ENCODE peak calls at places on chromosomes 3 and 15, in four cellular contexts. Z, T, D and X are unnamed samples.

GRCh38 chr3:50169232-50169631 is 14.1 kb downstream of the SEMA3F start:
- DNase-seq in Z (no peak), T (no peak), D (no peak), X (no peak)

GRCh38 chr3:190205739-190206138 is 85.0 kb upstream of the P3H2 start:
- DNase-seq in Z (no peak), T (peak; percentile 92), D (no peak), X (peak; percentile 74)

GRCh38 chr3:167733961-167734497 is 663 bp downstream of the PDCD10 start:
- DNase-seq in Z (no peak), T (peak; percentile 3), D (no peak), X (peak; percentile 59)

GRCh38 chr3:40930131-40930538 is 269.2 kb upstream of the CTNNB1 start:
- DNase-seq in Z (no peak), T (no peak), D (no peak), X (peak; percentile 21)

GRCh38 chr3:72186485-72186864 is 401.5 kb upstream of the PROK2 start:
- DNase-seq in Z (no peak), T (peak; percentile 60), D (no peak), X (peak; percentile 18)

GRCh38 chr3:174216948-174217718 is 642.0 kb upstream of the NAALADL2 start:
- DNase-seq in Z (no peak), T (no peak), D (no peak), X (no peak)

GRCh38 chr15:73388256-73388781 is 19.6 kb upstream of the HCN4 start:
- DNase-seq in Z (no peak), T (peak; percentile 68), D (peak; percentile 56), X (peak; percentile 86)

GRCh38 chr15:93152951-93153350 is 63.9 kb upstream of the RGMA start:
- DNase-seq in Z (no peak), T (no peak), D (no peak), X (no peak)

GRCh38 chr3:51045006-51045405 is 340.1 kb upstream of the MANF start:
- DNase-seq in Z (no peak), T (no peak), D (no peak), X (no peak)

GRCh38 chr3:106610362-106610997 is 741.7 kb upstream of the CBLB start:
- DNase-seq in Z (no peak), T (peak; percentile 53), D (no peak), X (no peak)

GRCh38 chr15:86489992-86490391 is 410.3 kb downstream of the AGBL1 start:
- DNase-seq in Z (no peak), T (no peak), D (no peak), X (no peak)

GRCh38 chr3:81823882-81824395 is 62.5 kb upstream of the GBE1 start:
- DNase-seq in Z (no peak), T (no peak), D (no peak), X (peak; percentile 5)

DNA sequence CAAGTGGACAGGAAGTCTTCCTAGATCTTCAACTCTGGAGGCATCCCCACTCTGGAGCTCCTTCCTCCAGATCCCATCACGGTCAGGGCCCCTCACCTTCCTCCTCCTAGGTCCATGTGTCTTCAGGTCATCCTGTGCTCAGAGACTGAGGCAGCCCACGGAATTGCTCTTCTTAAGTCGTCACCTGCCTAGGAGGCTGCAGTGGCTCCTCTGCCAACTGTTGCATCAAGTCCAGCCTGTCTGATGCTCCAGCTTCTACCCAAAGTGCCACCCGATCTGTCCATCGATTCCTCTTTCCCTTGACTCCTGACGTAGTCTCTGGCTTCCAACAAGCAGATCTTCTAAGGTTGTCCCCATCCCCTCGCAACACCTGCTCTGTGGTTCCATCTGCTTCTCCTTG is 191.0 kb downstream of the SLCO3A1 start:
- DNase-seq in Z (no peak), T (no peak), D (no peak), X (no peak)
- H3K4ac ChIP-seq in Z (no peak overlapping the region), T (no peak overlapping the region), D (no peak overlapping the region), X (no peak overlapping the region)

GRCh38 chr3:58173029-58173669 is 37.6 kb downstream of the DNASE1L3 start:
- DNase-seq in Z (no peak), T (no peak), D (no peak), X (no peak)
- H3K9ac ChIP-seq in Z (no peak overlapping the region), T (no peak overlapping the region), D (no peak overlapping the region), X (no peak overlapping the region)

GRCh38 chr3:32868719-32869512 is 51.1 kb downstream of the TRIM71 start:
- DNase-seq in Z (no peak), T (no peak), D (no peak), X (no peak)

GRCh38 chr3:32867954-32868353 is 50.2 kb downstream of the TRIM71 start:
- DNase-seq in Z (no peak), T (no peak), D (no peak), X (no peak)

GRCh38 chr3:32870373-32871091 is 52.7 kb downstream of the TRIM71 start:
- DNase-seq in Z (no peak), T (no peak), D (no peak), X (no peak)

GRCh38 chr3:32866533-32866932 is 48.7 kb downstream of the TRIM71 start:
- DNase-seq in Z (no peak), T (no peak), D (no peak), X (no peak)

DNA sequence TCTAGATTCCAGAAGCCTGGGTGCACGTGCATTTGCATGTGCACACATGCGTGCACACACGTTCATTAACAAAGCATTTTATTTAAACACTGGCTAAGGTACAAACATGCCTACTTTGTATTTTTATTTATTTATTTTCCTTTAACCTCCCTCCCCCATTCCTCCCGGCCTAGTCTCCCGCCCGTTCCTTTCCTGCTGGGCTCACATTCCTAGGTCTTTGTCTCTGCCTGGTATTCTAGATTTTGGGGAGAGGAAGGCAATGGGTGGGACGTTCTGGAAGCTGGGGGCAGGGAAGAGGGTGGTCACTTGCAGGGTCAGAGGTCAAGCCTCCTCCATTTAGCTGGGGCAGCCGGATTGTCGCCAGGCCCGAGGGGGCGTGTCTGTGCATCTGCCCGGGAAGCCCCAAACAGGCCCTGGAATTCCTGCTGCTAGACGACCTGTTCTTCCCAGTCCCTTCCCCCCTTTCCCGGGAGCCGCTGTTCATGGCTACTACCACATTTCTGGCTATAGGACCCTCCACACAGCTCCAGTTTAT is 51.8 kb downstream of the TRIM71 start:
- DNase-seq in Z (peak; percentile 94), T (no peak), D (peak; percentile 98), X (no peak)
- H3K4ac ChIP-seq in Z (no peak overlapping the region), T (no peak overlapping the region), D (no peak overlapping the region), X (no peak overlapping the region)

DNA sequence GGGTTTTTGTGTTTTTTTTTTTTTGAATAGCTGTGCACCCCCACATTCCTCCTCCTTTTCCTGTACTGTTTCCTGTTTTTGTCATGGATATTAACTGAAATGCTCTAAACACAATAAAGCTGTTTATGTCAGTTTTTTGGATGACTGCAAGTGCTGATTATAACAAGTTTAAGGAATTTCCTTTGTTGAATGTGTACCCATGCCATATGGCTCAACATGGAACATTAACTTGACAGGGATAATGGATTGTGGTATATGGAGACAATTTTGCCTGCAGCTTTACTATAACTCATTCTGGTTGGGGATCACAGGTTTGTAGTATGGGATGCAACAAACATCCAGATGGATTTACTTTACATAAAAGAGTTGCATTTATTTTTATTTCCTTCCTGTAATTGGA is 216.4 kb downstream of the TCF12 start:
- DNase-seq in Z (no peak), T (no peak), D (no peak), X (no peak)
- H3K9ac ChIP-seq in Z (no peak overlapping the region), T (no peak overlapping the region), D (no peak overlapping the region), X (no peak overlapping the region)

GRCh38 chr3:184796551-184796950 is 15.4 kb upstream of the VPS8 start:
- DNase-seq in Z (no peak), T (no peak), D (no peak), X (no peak)
- H3K4ac ChIP-seq in Z (no peak overlapping the region), T (no peak overlapping the region), D (no peak overlapping the region), X (no peak overlapping the region)

GRCh38 chr3:150764607-150765366 is 1.8 kb upstream of the SIAH2 start:
- DNase-seq in Z (no peak), T (no peak), D (no peak), X (no peak)
- H3K9ac ChIP-seq in Z (no peak overlapping the region), T (no peak overlapping the region), D (no peak overlapping the region), X (peak overlapping the region; percentile 96)

DNA sequence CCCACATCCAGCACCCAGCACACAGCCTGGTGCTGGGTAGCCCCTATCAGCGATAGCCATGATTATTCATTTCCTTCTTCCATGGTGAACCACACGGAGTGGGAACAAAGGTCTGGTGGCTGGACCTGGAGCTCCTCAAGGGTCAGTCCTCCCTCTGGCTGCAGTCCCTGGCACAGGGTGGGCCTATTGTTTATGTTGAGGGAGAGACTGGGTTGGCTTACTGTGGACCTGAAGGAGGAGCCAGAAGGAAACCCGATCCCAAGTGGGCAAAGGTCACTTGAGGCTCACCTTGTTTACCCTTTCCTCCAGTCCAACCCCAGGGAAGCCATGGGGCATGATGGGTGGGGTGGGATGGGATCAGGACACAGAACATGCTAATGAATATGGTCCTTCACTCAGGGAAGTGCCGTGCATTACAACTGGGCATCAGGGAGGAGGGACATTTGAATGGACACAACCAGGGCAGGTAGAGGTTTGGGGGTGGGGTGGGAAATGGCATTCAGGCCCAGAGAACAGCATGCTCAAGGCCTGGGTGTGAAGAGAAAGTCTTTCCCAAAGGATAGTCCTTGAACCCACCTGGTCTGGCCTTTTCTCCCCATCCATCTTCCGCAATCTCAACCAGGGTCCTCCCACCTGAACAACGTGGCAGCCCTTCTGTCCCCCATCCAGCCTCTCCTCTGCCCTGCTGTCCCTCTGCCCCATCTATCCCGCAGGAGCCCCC is 1.4 kb upstream of the PRKCD start:
- DNase-seq in Z (no peak), T (no peak), D (peak; percentile 78), X (no peak)
- H3K4ac ChIP-seq in Z (no peak overlapping the region), T (no peak overlapping the region), D (no peak overlapping the region), X (no peak overlapping the region)